ENCODE peak calls at places on chromosomes 4 and X, in five cellular contexts. V, H, M, B and G are unnamed samples.

GRCh38 chr4:71231753-71232420 is 106.9 kb upstream of the SLC4A4 start:
- DNase-seq in B (no peak), H (no peak), V (no peak), M (no peak), G (no peak)

GRCh38 chrX:110000854-110001701 is 1.8 kb upstream of the TMEM164 start:
- DNase-seq in M (no peak), V (no peak), H (no peak), B (no peak), G (no peak)

GRCh38 chr4:48970471-48970921 is 15.6 kb upstream of the CWH43 start:
- DNase-seq in M (no peak), V (peak; percentile 73), H (peak; percentile 9), B (no peak), G (peak; percentile 76)

GRCh38 chr4:3108211-3108610 is 33.7 kb downstream of the HTT start:
- DNase-seq in B (no peak), M (no peak), V (no peak), H (no peak), G (no peak)

GRCh38 chrX:111352424-111352823 is 59.6 kb downstream of the DCX start:
- DNase-seq in H (no peak), M (no peak), B (no peak), V (no peak), G (peak; percentile 73)

GRCh38 chr4:54390670-54391069 is 161.6 kb downstream of the PDGFRA start:
- DNase-seq in H (no peak), M (no peak), B (no peak), V (no peak), G (no peak)

GRCh38 chrX:22349116-22349515 is 76.4 kb downstream of the CBLL2 start:
- DNase-seq in B (no peak), H (no peak), V (no peak), M (no peak), G (no peak)

GRCh38 chr4:139887378-139887801 is 221.8 kb downstream of the MGST2 start:
- DNase-seq in B (no peak), V (no peak), M (no peak), H (no peak), G (no peak)

GRCh38 chrX:13761606-13762005 is 27.1 kb downstream of the OFD1 start:
- DNase-seq in B (no peak), M (no peak), V (no peak), H (no peak), G (no peak)

GRCh38 chrX:53088136-53088974 is 5.6 kb upstream of the KANTR start:
- DNase-seq in M (peak; percentile 59), H (peak; percentile 48), B (peak; percentile 89), V (peak; percentile 46), G (no peak)

GRCh38 chr4:30616943-30617646 is 103.1 kb upstream of the PCDH7 start:
- DNase-seq in H (no peak), B (no peak), V (no peak), M (no peak), G (no peak)

GRCh38 chrX:32281853-32282252 is 929.5 kb downstream of the DMD start:
- DNase-seq in H (no peak), V (no peak), M (no peak), B (no peak), G (no peak)

GRCh38 chr4:3320361-3321023 is 27.7 kb downstream of the RGS12 start:
- DNase-seq in V (no peak), H (no peak), B (peak; percentile 55), M (no peak), G (no peak)

GRCh38 chr4:182969651-182970279 is 52.6 kb upstream of the DCTD start:
- DNase-seq in V (no peak), H (no peak), M (no peak), B (no peak), G (no peak)

GRCh38 chrX:117570160-117570559 is 546.5 kb downstream of the KLHL13 start:
- DNase-seq in V (no peak), M (no peak), H (no peak), B (no peak), G (no peak)

GRCh38 chr4:39495446-39496208 is 31.6 kb downstream of the UGDH start:
- DNase-seq in H (no peak), M (no peak), V (no peak), B (no peak), G (no peak)